ENCODE peak calls at places on chromosome 6, in four cellular contexts. V is K562, B is GM12878, L is IMR-90. D is an unnamed sample.

GRCh38 chr6:46637145-46637544 is 15.5 kb downstream of the CYP39A1 start:
- DNase-seq in B (no peak), L (peak), V (no peak), D (no peak)

GRCh38 chr6:218153-219018 is 73.9 kb upstream of the DUSP22 start:
- DNase-seq in B (peak), L (no peak), V (no peak), D (no peak)

GRCh38 chr6:86683132-86683908 is 254.0 kb upstream of the HTR1E start:
- DNase-seq in B (no peak), V (peak), L (no peak), D (no peak)

GRCh38 chr6:139533573-139534471 is 159.4 kb upstream of the CITED2 start:
- DNase-seq in L (peak), V (peak), B (no peak), D (peak)

GRCh38 chr6:37799263-37799644 is 20.3 kb upstream of the ZFAND3 start:
- DNase-seq in V (no peak), L (no peak), B (no peak), D (no peak)

GRCh38 chr6:27295301-27296079 is 16.6 kb downstream of the POM121L2 start:
- DNase-seq in B (no peak), V (peak), L (peak), D (no peak)

GRCh38 chr6:143620461-143620860 is 57.3 kb upstream of the PHACTR2 start:
- DNase-seq in L (peak), B (no peak), V (no peak), D (no peak)

GRCh38 chr6:150177260-150178246 is 34.7 kb downstream of the PPP1R14C start:
- DNase-seq in L (peak), B (no peak), V (no peak), D (peak)

GRCh38 chr6:119463081-119463626 is 113.6 kb upstream of the MAN1A1 start:
- DNase-seq in V (no peak), B (peak), L (no peak), D (no peak)
- TF ChIP-seq ELK1 in V (no peak), B (no peak), L (no peak), D (no peak)

DNA sequence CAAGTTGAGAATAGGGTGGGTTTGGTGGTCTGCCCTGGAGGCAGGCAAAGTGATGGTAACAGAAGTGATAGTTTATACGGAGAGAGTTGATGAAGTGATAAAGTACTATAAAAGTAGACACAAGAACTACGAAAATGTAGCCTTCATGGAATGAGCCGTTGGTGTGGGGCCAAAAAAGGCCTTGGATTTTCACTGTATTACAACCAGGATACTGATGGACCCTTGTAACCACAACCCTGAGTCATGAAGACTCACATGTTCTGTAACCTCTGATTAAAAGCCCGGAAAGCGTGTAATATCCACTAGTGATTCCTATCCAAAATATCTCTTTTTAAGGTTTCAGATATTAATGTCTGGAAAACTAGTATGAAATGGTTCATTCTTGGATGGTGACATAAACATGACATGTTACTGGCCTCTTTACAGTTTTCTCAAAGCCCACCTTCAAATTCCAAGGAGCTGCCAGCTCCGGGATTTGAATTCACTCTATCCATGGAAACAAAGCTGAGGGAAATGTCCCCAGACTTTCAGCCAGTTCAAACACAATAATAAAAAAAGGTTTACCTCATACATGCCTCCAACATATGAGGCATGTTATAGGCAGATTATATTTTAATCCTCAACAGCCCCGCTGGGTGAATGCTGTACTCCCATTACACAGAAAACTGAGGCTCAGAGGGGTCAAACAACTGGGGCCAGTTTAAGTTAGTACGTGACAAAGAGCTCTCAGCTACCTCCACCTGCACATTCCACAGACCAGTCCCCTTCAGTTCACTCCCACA is 55.4 kb downstream of the MRPL14 start:
- DNase-seq in B (no peak), V (no peak), L (peak), D (no peak)
- TF ChIP-seq ELK1 in B (no peak), V (no peak), L (no peak), D (no peak)

GRCh38 chr6:128235556-128235955 is 284.8 kb downstream of the PTPRK start:
- DNase-seq in B (no peak), L (no peak), V (no peak), D (no peak)
- TF ChIP-seq ELK1 in B (no peak), L (no peak), V (no peak), D (no peak)

GRCh38 chr6:14476793-14477531 is 359.4 kb downstream of the CD83 start:
- DNase-seq in L (peak), B (no peak), V (peak), D (peak)

GRCh38 chr6:14477559-14477958 is 360.0 kb downstream of the CD83 start:
- DNase-seq in B (no peak), L (no peak), V (peak), D (no peak)

GRCh38 chr6:14472964-14473363 is 355.4 kb downstream of the CD83 start:
- DNase-seq in B (no peak), V (peak), L (peak), D (no peak)

GRCh38 chr6:14475306-14475705 is 357.7 kb downstream of the CD83 start:
- DNase-seq in L (no peak), B (no peak), V (no peak), D (no peak)

DNA sequence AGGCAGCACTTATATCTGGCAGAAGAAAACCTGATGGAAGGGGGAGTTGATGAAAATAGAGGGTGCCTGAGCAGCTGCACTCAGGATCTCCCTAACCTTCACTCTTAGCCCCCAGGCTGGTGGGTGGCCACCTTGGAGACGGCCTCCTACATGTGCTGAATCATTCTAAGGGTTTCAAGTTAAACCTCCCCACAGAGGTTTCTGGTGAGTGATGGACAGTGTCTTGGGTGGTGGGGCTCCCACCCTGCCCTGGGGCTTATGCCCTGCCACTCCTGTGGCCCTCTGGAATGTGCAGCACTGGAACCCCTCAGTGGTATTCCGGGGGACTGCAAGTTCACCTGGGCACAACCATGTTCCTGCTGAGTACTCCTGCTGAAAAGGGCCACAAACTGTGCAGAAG is 357.2 kb downstream of the CD83 start:
- DNase-seq in V (peak), L (no peak), B (no peak), D (no peak)
- TF ChIP-seq ELK1 in V (no peak), L (no peak), B (no peak), D (no peak)

GRCh38 chr6:125112934-125113333 is 40.6 kb upstream of the TPD52L1 start:
- DNase-seq in V (no peak), B (no peak), L (no peak), D (no peak)
- TF ChIP-seq ELK1 in V (no peak), B (no peak), L (no peak), D (no peak)

GRCh38 chr6:70633870-70634269 is 33.8 kb upstream of the SMAP1 start:
- DNase-seq in L (no peak), B (no peak), V (no peak), D (no peak)

GRCh38 chr6:70638468-70638867 is 29.2 kb upstream of the SMAP1 start:
- DNase-seq in B (no peak), V (no peak), L (no peak), D (no peak)

GRCh38 chr6:70636589-70636988 is 31.1 kb upstream of the SMAP1 start:
- DNase-seq in V (no peak), B (no peak), L (no peak), D (no peak)
- TF ChIP-seq ELK1 in V (no peak), B (no peak), L (no peak), D (no peak)